ENCODE peak calls at places on chromosomes 6 and 20, in six cellular contexts. One of them, this sample, is unnamed.

GRCh38 chr20:52972965-52973819 is 1.0 kb downstream of the TSHZ2 start:
- DNase-seq in mesenchymal stem cell: peak
- DNase-seq in IMR-90: no peak
- DNase-seq in H9: peak
- DNase-seq in H1: peak
- DNase-seq in trophoblast cell: no peak
- DNase-seq in this sample: no peak

GRCh38 chr20:54624701-54625472 is 149.5 kb downstream of the DOK5 start:
- DNase-seq in mesenchymal stem cell: no peak
- DNase-seq in IMR-90: peak
- DNase-seq in H9: no peak
- DNase-seq in H1: no peak
- DNase-seq in trophoblast cell: no peak
- DNase-seq in this sample: no peak

GRCh38 chr6:21281366-21281765 is 312.2 kb upstream of the SOX4 start:
- DNase-seq in mesenchymal stem cell: peak
- DNase-seq in IMR-90: no peak
- DNase-seq in H9: no peak
- DNase-seq in H1: no peak
- DNase-seq in trophoblast cell: peak
- DNase-seq in this sample: no peak

GRCh38 chr20:13857961-13858360 is 73.1 kb downstream of the NDUFAF5 start:
- DNase-seq in mesenchymal stem cell: no peak
- DNase-seq in IMR-90: no peak
- DNase-seq in H9: no peak
- DNase-seq in H1: no peak
- DNase-seq in trophoblast cell: no peak
- DNase-seq in this sample: no peak

GRCh38 chr6:105748737-105749161 is 337.4 kb upstream of the PRDM1 start:
- DNase-seq in mesenchymal stem cell: peak
- DNase-seq in IMR-90: peak
- DNase-seq in H9: no peak
- DNase-seq in H1: no peak
- DNase-seq in trophoblast cell: peak
- DNase-seq in this sample: no peak

GRCh38 chr6:100968934-100969333 is 87.8 kb upstream of the ASCC3 start:
- DNase-seq in mesenchymal stem cell: no peak
- DNase-seq in IMR-90: no peak
- DNase-seq in H9: peak
- DNase-seq in H1: peak
- DNase-seq in trophoblast cell: no peak
- DNase-seq in this sample: no peak

GRCh38 chr20:11118802-11119380 is 445.1 kb upstream of the JAG1 start:
- DNase-seq in mesenchymal stem cell: no peak
- DNase-seq in IMR-90: peak
- DNase-seq in H9: no peak
- DNase-seq in H1: no peak
- DNase-seq in trophoblast cell: no peak
- DNase-seq in this sample: no peak

GRCh38 chr20:2656471-2657117 is 4.2 kb downstream of the NOP56 start:
- DNase-seq in mesenchymal stem cell: no peak
- DNase-seq in IMR-90: no peak
- DNase-seq in H9: no peak
- DNase-seq in H1: no peak
- DNase-seq in trophoblast cell: no peak
- DNase-seq in this sample: no peak

GRCh38 chr6:11847515-11848244 is 69.1 kb upstream of the ADTRP start:
- DNase-seq in mesenchymal stem cell: peak
- DNase-seq in IMR-90: peak
- DNase-seq in H9: no peak
- DNase-seq in H1: no peak
- DNase-seq in trophoblast cell: peak
- DNase-seq in this sample: no peak

GRCh38 chr20:20303742-20304141 is 64.2 kb upstream of the INSM1 start:
- DNase-seq in mesenchymal stem cell: no peak
- DNase-seq in IMR-90: no peak
- DNase-seq in H9: no peak
- DNase-seq in H1: no peak
- DNase-seq in trophoblast cell: no peak
- DNase-seq in this sample: no peak

GRCh38 chr20:45359406-45360148 is 3.4 kb upstream of the SYS1 start:
- DNase-seq in mesenchymal stem cell: peak
- DNase-seq in IMR-90: no peak
- DNase-seq in H9: no peak
- DNase-seq in H1: no peak
- DNase-seq in trophoblast cell: no peak
- DNase-seq in this sample: no peak

GRCh38 chr6:79656134-79656533 is 25.0 kb downstream of the SH3BGRL2 start:
- DNase-seq in mesenchymal stem cell: no peak
- DNase-seq in IMR-90: no peak
- DNase-seq in H9: no peak
- DNase-seq in H1: no peak
- DNase-seq in trophoblast cell: peak
- DNase-seq in this sample: no peak

GRCh38 chr6:121310495-121310894 is 23.8 kb downstream of the TBC1D32 start:
- DNase-seq in mesenchymal stem cell: no peak
- DNase-seq in IMR-90: no peak
- DNase-seq in H9: no peak
- DNase-seq in H1: no peak
- DNase-seq in trophoblast cell: no peak
- DNase-seq in this sample: no peak

GRCh38 chr6:3965071-3965718 is 113.7 kb downstream of the FAM217A start:
- DNase-seq in mesenchymal stem cell: no peak
- DNase-seq in IMR-90: no peak
- DNase-seq in H9: no peak
- DNase-seq in H1: no peak
- DNase-seq in trophoblast cell: no peak
- DNase-seq in this sample: no peak

GRCh38 chr20:32877507-32877906 is 18.8 kb downstream of the EFCAB8 start:
- DNase-seq in mesenchymal stem cell: no peak
- DNase-seq in IMR-90: peak
- DNase-seq in H9: no peak
- DNase-seq in H1: no peak
- DNase-seq in trophoblast cell: no peak
- DNase-seq in this sample: no peak

GRCh38 chr6:143575840-143576498 is 64.4 kb upstream of the FUCA2 start:
- DNase-seq in mesenchymal stem cell: no peak
- DNase-seq in IMR-90: no peak
- DNase-seq in H9: no peak
- DNase-seq in H1: no peak
- DNase-seq in trophoblast cell: no peak
- DNase-seq in this sample: no peak

GRCh38 chr6:79813854-79814477 is 133.4 kb downstream of the ELOVL4 start:
- DNase-seq in mesenchymal stem cell: peak
- DNase-seq in IMR-90: peak
- DNase-seq in H9: peak
- DNase-seq in H1: peak
- DNase-seq in trophoblast cell: peak
- DNase-seq in this sample: peak

GRCh38 chr20:62792940-62793756 is 3.1 kb upstream of the MRGBP start:
- DNase-seq in mesenchymal stem cell: no peak
- DNase-seq in IMR-90: no peak
- DNase-seq in H9: peak
- DNase-seq in H1: no peak
- DNase-seq in trophoblast cell: no peak
- DNase-seq in this sample: no peak

GRCh38 chr20:7025635-7026034 is 258.1 kb downstream of the BMP2 start:
- DNase-seq in mesenchymal stem cell: no peak
- DNase-seq in IMR-90: no peak
- DNase-seq in H9: no peak
- DNase-seq in H1: no peak
- DNase-seq in trophoblast cell: no peak
- DNase-seq in this sample: no peak

GRCh38 chr20:7022597-7022996 is 255.1 kb downstream of the BMP2 start:
- DNase-seq in mesenchymal stem cell: no peak
- DNase-seq in IMR-90: no peak
- DNase-seq in H9: no peak
- DNase-seq in H1: no peak
- DNase-seq in trophoblast cell: no peak
- DNase-seq in this sample: no peak
- H3K14ac ChIP-seq in mesenchymal stem cell: no peak
- H3K14ac ChIP-seq in IMR-90: no peak
- H3K14ac ChIP-seq in H9: no peak
- H3K14ac ChIP-seq in H1: no peak
- H3K14ac ChIP-seq in trophoblast cell: no peak
- H3K14ac ChIP-seq in this sample: no peak

DNA sequence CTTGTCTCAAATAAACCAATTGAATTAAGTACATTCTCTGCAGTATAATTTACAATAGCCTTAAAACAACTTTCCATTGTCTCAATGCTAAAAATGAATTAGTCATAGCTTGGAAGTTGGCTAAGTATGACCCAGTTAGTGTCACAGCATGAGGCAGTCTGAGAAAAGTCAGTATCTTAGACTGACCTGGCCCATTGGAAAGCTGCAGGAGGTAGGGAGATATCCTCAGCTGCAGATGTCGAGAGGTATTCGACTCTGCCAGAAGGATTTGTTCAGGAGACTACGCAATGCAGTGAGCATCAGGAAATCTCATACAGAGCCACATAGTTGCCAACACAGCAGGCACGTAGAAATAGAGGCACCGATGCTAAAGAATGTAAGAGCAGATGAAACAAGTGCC is 350.9 kb upstream of the NRSN1 start:
- DNase-seq in mesenchymal stem cell: peak
- DNase-seq in IMR-90: no peak
- DNase-seq in H9: no peak
- DNase-seq in H1: no peak
- DNase-seq in trophoblast cell: no peak
- DNase-seq in this sample: no peak
- H3K23ac ChIP-seq in mesenchymal stem cell: no peak
- H3K23ac ChIP-seq in IMR-90: no peak
- H3K23ac ChIP-seq in H9: no peak
- H3K23ac ChIP-seq in H1: no peak
- H3K23ac ChIP-seq in trophoblast cell: no peak
- H3K23ac ChIP-seq in this sample: no peak

GRCh38 chr6:156925718-156926607 is 148.8 kb downstream of the ARID1B start:
- DNase-seq in mesenchymal stem cell: peak
- DNase-seq in IMR-90: no peak
- DNase-seq in H9: no peak
- DNase-seq in H1: no peak
- DNase-seq in trophoblast cell: no peak
- DNase-seq in this sample: no peak
- H3K14ac ChIP-seq in mesenchymal stem cell: no peak
- H3K14ac ChIP-seq in IMR-90: no peak
- H3K14ac ChIP-seq in H9: no peak
- H3K14ac ChIP-seq in H1: no peak
- H3K14ac ChIP-seq in trophoblast cell: no peak
- H3K14ac ChIP-seq in this sample: no peak

GRCh38 chr6:33419580-33420492 is at the start of gene SYNGAP1:
- DNase-seq in mesenchymal stem cell: peak
- DNase-seq in IMR-90: peak
- DNase-seq in H9: peak
- DNase-seq in H1: peak
- DNase-seq in trophoblast cell: no peak
- DNase-seq in this sample: no peak
- H3K23ac ChIP-seq in mesenchymal stem cell: no peak
- H3K23ac ChIP-seq in IMR-90: peak
- H3K23ac ChIP-seq in H9: no peak
- H3K23ac ChIP-seq in H1: no peak
- H3K23ac ChIP-seq in trophoblast cell: no peak
- H3K23ac ChIP-seq in this sample: no peak

GRCh38 chr6:138798028-138798427 is 2.1 kb downstream of the ECT2L start:
- DNase-seq in mesenchymal stem cell: no peak
- DNase-seq in IMR-90: no peak
- DNase-seq in H9: no peak
- DNase-seq in H1: no peak
- DNase-seq in trophoblast cell: no peak
- DNase-seq in this sample: no peak

GRCh38 chr6:138800377-138801150 is 4.7 kb downstream of the ECT2L start:
- DNase-seq in mesenchymal stem cell: no peak
- DNase-seq in IMR-90: no peak
- DNase-seq in H9: peak
- DNase-seq in H1: no peak
- DNase-seq in trophoblast cell: no peak
- DNase-seq in this sample: no peak

DNA sequence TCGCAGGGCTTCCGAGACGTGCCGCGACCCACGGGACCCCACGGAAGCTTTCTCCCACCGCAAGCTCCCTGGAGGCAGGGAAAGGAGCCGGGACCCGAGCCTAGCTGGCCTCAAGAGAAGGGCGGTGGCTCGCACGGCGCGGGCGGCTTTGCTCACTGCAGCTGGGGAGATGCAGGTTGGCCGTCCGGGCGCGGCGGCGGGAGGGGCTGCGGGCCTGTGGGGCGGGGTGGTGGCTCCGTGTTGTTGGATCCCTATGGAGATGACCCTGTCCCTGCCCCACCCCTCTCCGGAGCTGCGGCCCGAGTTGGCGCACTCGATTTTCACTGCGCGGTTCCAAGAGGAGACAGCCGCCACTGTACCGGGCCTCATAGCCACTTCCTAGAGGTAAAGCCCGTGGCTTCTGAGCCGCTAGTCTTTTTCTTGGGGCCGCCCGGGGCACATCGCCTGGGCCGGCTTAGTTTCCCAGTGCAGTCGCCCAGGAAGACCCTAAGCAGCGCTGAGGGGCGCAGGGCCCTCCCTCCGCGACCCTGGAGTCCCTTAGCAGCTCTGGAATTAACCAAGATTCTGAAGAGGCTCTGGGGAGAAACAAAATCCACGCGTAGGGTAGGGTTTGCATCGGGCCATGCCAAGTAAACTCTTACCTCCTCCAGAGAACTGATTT is at the start of gene ECT2L:
- DNase-seq in mesenchymal stem cell: peak
- DNase-seq in IMR-90: no peak
- DNase-seq in H9: peak
- DNase-seq in H1: peak
- DNase-seq in trophoblast cell: peak
- DNase-seq in this sample: peak
- H3K14ac ChIP-seq in mesenchymal stem cell: no peak
- H3K14ac ChIP-seq in IMR-90: no peak
- H3K14ac ChIP-seq in H9: peak
- H3K14ac ChIP-seq in H1: no peak
- H3K14ac ChIP-seq in trophoblast cell: peak
- H3K14ac ChIP-seq in this sample: no peak

This sample was measured in neuronal stem cell.